ENCODE peak calls at places on chromosomes 11 and 22, in seven cellular contexts. G is psoas muscle, T is pancreas, I is colonic mucosa, X is stomach, M is body of pancreas, P is hepatocyte. B is an unnamed sample. For H3K4me1, the result is how much of the 10 kb centered on the place peaks cover.

GRCh38 chr22:29799217-29799680 is 32.1 kb downstream of the UQCR10 start:
- DNase-seq in I (peak), G (peak), X (peak), P (peak), M (peak), T (peak), B (peak)

GRCh38 chr11:85665756-85666155 is 827 bp upstream of the CREBZF start:
- DNase-seq in T (no peak), I (no peak), P (peak), X (no peak), M (no peak), G (no peak), B (no peak)

GRCh38 chr11:112613051-112613972 is 347.9 kb upstream of the NCAM1 start:
- DNase-seq in I (no peak), M (peak), T (peak), G (no peak), P (no peak), X (no peak), B (no peak)

GRCh38 chr22:26360169-26360885 is 68.7 kb upstream of the ASPHD2 start:
- DNase-seq in T (peak), I (peak), P (peak), M (peak), G (peak), X (peak), B (no peak)

GRCh38 chr22:46578251-46578823 is 40.9 kb upstream of the CELSR1 start:
- DNase-seq in X (no peak), G (no peak), T (peak), I (no peak), P (peak), M (no peak), B (no peak)

GRCh38 chr22:49549256-49549655 is 278.4 kb downstream of the BRD1 start:
- DNase-seq in G (no peak), M (no peak), P (no peak), I (no peak), X (no peak), T (no peak), B (no peak)

GRCh38 chr11:7667460-7667859 is 5.8 kb downstream of the CYB5R2 start:
- DNase-seq in X (no peak), P (no peak), I (no peak), T (no peak), G (no peak), M (no peak), B (no peak)

GRCh38 chr11:111652184-111652583 is 49.9 kb downstream of the SIK2 start:
- DNase-seq in G (no peak), T (no peak), I (no peak), M (no peak), X (no peak), P (no peak), B (no peak)

GRCh38 chr22:30232716-30233218 is 13.8 kb downstream of the LIF start:
- DNase-seq in X (no peak), T (no peak), M (no peak), I (no peak), P (no peak), G (no peak), B (no peak)

GRCh38 chr11:127994736-127995135 is 592.6 kb downstream of the ETS1 start:
- DNase-seq in G (no peak), I (no peak), P (no peak), T (no peak), M (no peak), X (no peak), B (no peak)

GRCh38 chr22:29043906-29044575 is 17.6 kb downstream of the C22orf31 start:
- DNase-seq in G (no peak), X (no peak), T (no peak), M (no peak), P (no peak), I (no peak), B (no peak)

GRCh38 chr11:7307836-7308235 is 56.1 kb downstream of the SYT9 start:
- DNase-seq in M (no peak), X (no peak), P (no peak), I (no peak), T (no peak), G (no peak), B (no peak)

GRCh38 chr11:105108247-105108646 is 31.3 kb downstream of the CARD18 start:
- DNase-seq in X (no peak), I (no peak), P (no peak), G (no peak), T (no peak), M (no peak), B (no peak)

GRCh38 chr11:70743941-70744351 is 345.6 kb downstream of the CTTN start:
- DNase-seq in G (no peak), I (no peak), M (no peak), T (no peak), X (no peak), P (no peak), B (no peak)

GRCh38 chr11:18748766-18749375 is 22.9 kb upstream of the IGSF22 start:
- DNase-seq in P (no peak), G (no peak), T (no peak), I (no peak), X (no peak), M (no peak), B (no peak)

GRCh38 chr11:61896665-61897386 is 5.5 kb upstream of the FADS3 start:
- DNase-seq in G (no peak), I (no peak), P (no peak), T (no peak), X (no peak), M (no peak), B (no peak)

DNA sequence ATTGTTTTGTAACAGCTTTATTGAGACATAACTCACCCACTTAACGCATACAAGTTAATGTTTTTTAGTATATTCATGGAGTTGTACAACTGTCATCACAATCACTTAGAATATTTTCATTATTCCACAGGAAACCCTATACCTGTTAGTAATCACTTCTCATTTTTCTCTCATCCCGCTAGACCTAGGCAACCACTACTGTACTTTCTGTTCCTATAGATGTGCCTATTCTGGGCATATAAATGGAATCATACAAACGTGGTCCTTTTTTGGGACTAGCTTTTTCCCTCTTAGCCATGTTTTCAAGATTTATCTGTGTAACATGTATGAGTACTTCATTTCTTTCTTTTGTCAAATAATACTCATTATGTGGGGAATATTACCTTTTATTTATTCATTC is 34.8 kb downstream of the PPP6R3 start:
- DNase-seq in I (no peak), P (no peak), T (no peak), M (no peak), G (no peak), X (no peak), B (no peak)
- H3K4me1 ChIP-seq in I (under half), P (under half), T (under half), M (under half), G (half or more), X (under half), B (under half)

GRCh38 chr11:57793711-57794110 is 32.1 kb downstream of the CTNND1 start:
- DNase-seq in G (no peak), T (no peak), M (no peak), P (no peak), I (no peak), X (no peak), B (no peak)
- H3K4me1 ChIP-seq in G (under half), T (under half), M (half or more), P (under half), I (under half), X (under half), B (half or more)

GRCh38 chr11:3823762-3824506 is 15.6 kb downstream of the PGAP2 start:
- DNase-seq in P (no peak), G (no peak), M (no peak), T (no peak), X (no peak), I (no peak), B (no peak)

GRCh38 chr11:3825473-3826154 is 15.1 kb downstream of the RHOG start:
- DNase-seq in G (no peak), P (no peak), X (no peak), T (no peak), I (no peak), M (no peak), B (no peak)

GRCh38 chr11:3826721-3827120 is 14.0 kb downstream of the RHOG start:
- DNase-seq in I (no peak), T (no peak), G (no peak), X (no peak), P (no peak), M (no peak), B (no peak)

GRCh38 chr11:3823303-3823702 is 14.9 kb downstream of the PGAP2 start:
- DNase-seq in T (no peak), I (no peak), M (no peak), P (peak), X (no peak), G (no peak), B (no peak)

DNA sequence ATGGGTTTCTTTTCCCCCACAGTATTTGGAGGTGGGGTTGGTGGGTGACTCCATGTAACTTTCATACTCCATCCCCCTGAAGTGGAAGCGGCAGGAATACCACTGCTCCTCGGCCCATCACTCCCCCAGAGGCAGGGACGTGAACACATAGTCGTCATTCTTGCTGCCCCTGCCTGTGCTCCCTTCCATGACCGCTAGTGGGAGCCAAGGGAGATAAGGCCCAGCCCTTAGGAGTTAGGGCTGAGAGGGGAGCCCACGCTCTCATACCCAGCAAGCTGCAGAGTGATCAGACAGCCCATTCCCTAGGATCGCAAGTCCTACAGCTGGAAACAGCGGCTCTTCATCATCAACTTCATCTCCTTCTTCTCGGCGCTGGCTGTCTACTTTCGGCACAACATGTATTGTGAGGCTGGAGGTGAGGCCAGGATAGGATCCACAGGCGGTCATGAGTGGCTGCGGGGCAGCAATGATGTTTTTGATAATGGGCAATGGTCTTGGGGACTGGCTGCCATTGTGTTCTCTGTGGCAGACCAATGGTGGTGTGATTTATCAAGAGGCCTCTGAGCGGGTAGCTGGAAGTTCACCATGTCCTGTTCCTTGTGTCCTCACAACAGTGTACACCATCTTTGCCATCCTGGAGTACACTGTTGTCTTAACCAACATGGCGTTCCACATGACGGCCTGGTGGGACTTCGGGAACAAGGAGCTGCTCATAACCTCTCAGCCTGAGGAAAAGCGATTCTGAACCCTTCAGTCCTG is 15.9 kb downstream of the RHOG start:
- DNase-seq in T (peak), I (peak), G (peak), X (peak), M (peak), P (peak), B (no peak)
- H3K4me1 ChIP-seq in T (under half), I (under half), G (under half), X (under half), M (under half), P (under half), B (under half)

DNA sequence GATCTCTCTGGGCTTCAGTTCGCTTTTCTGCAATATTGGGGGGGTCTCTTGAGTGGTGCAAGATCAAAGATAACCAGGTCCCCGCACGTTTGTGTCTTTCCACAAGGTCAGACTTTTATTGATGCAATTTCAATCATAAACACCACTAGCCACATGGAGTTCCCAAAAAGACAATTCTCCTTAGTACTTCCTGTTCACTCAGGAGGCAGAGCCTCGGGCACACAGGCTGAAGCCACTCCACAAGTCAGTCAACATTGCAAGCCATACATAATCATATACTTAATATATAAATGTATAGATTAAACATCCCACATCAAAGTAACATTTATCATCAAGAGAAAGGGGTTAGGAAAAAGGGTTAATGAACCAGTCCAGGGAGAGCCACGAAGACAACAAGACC is 12.0 kb downstream of the ST14 start:
- DNase-seq in X (no peak), M (no peak), P (no peak), I (no peak), T (no peak), G (no peak), B (no peak)
- H3K4me1 ChIP-seq in X (under half), M (under half), P (under half), I (under half), T (under half), G (under half), B (under half)

DNA sequence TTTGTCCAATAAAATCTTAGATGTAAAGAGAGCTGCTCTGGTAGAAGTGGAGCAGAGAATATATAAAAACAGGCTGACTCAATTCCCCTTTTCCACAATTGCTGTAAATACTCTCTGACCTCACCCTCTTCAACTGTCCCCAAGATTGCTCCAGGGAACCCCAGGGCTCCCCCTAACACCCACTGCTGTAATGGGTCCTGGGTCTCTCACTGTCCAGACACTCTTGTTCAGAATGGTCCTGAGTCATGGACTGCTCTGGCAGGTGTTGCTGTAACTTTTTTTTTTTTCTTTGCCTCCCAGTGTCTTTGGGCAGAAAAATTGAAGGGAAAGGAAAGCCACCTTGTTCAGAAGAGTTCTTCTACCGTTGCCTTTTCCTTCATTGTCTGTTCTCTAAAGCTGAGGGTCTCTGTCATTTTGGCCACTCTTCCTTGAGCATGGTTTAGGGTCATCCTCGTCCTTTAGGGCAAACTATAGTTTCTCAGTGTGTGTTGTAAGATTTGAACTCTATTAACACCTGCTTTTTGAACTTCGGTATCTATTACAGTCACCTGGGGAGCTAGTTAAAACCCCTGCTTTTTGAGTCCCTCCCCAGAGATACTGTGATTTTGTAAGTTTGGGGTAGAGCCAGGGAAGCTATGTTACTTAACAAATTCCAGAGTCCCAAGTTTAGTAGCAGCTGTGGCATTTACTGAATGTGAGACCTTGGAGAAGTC is 209.5 kb downstream of the NAV2 start:
- DNase-seq in X (no peak), M (no peak), T (no peak), G (no peak), P (no peak), I (no peak), B (no peak)
- H3K4me1 ChIP-seq in X (under half), M (under half), T (under half), G (under half), P (under half), I (under half), B (under half)

DNA sequence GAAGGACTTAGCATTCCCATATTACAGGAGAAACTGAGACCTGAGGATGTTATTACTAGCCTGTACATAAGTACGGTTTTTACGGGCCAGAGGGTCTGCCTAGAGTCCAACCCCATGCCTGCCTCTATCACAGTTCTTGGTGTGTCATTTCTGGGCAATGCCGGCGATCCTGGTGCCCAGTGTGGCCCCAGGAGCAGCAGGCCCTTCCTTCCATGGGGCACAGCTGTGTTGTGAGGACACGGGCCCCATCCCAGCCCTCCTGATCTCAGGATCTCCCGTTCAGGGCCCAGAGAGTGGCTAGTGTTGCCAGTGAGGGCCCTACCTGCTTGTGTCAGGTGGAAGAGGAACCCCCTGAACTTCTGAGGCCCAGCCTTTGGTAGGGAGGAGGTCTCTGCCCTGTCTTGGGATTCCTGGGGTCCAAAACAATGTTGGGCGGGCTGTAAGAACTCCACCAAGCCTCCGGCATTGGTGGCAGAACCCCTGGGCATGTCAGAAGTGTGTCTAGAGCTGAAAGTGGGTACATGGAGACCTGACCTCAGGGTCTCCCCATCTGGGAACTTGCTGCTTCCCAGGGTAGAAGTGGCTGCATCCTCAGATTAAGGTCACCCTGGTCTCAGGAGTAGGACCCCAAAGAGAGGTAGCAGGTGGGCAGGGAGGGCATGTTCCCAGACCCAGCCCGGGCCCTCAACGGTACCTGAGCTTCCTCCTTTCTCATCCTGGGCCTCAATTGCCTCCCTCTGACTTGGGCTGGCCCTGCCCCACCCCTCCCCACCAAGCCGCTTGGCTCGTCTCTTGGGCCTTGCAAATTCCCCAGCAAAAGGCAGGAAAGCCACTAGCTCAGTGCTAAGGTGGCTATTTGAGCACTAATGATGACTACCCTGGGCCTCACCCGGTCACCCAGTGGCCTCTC is 74.6 kb upstream of the KCNQ1OT1 start:
- DNase-seq in I (peak), X (peak), G (no peak), T (peak), M (peak), P (no peak), B (no peak)
- H3K4me1 ChIP-seq in I (under half), X (under half), G (under half), T (under half), M (under half), P (under half), B (under half)

GRCh38 chr11:95502522-95502921 is 271.5 kb upstream of the SESN3 start:
- DNase-seq in I (no peak), P (no peak), G (no peak), T (no peak), X (no peak), M (no peak), B (no peak)

GRCh38 chr11:95499516-95500135 is 268.6 kb upstream of the SESN3 start:
- DNase-seq in G (no peak), I (no peak), T (no peak), P (no peak), X (no peak), M (no peak), B (no peak)

GRCh38 chr11:95503047-95503446 is 272.0 kb upstream of the SESN3 start:
- DNase-seq in T (no peak), I (no peak), M (no peak), X (no peak), P (no peak), G (no peak), B (no peak)

GRCh38 chr11:95500466-95500865 is 269.5 kb upstream of the SESN3 start:
- DNase-seq in T (no peak), I (no peak), P (no peak), M (no peak), G (no peak), X (no peak), B (no peak)

DNA sequence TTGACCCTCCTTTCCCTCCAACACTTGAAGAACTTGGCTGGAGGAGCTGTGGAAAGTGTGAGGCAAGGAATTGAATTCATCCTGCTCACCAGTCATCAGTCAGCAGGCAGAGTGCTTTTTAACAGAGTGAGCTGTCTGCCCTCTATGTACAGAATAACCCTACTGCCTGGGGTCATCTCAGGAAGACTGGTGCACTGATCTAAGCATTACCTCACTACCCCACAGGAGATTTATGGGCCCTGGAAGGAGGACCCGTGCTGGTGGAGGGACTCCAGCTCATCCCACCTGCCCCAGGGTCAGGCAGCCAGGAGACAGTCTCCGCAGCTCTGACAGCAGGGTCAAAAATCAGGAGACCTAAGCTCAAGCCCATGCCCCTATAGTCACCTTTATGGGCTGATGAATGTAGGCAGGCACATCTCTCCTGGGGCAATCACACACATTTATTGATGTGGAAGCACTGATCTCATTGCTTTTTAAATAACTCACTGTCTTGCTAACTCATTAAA is 270.8 kb upstream of the SESN3 start:
- DNase-seq in T (no peak), M (no peak), P (no peak), G (no peak), X (no peak), I (no peak), B (no peak)
- H3K4me1 ChIP-seq in T (under half), M (under half), P (under half), G (under half), X (under half), I (under half), B (under half)